ENCODE peak calls at places on chromosomes 12 and 14, in five cellular contexts. W, N, Z, T and L are unnamed samples.

GRCh38 chr14:68506021-68506644 is 286.7 kb downstream of the ZFP36L1 start:
- DNase-seq in W (peak; percentile 28), N (peak; percentile 71), Z (no peak), T (no peak), L (peak; percentile 81)

GRCh38 chr12:132357623-132358186 is 28.3 kb upstream of the GALNT9 start:
- DNase-seq in W (no peak), N (no peak), Z (no peak), T (no peak), L (no peak)

GRCh38 chr14:75335588-75335987 is 57.0 kb downstream of the FOS start:
- DNase-seq in W (no peak), N (no peak), Z (no peak), T (no peak), L (no peak)

GRCh38 chr14:78022059-78022458 is 148.1 kb upstream of the NRXN3 start:
- DNase-seq in W (peak; percentile 36), N (peak; percentile 77), Z (peak; percentile 77), T (peak; percentile 18), L (peak; percentile 75)

GRCh38 chr12:82625523-82625922 is 61.2 kb upstream of the TMTC2 start:
- DNase-seq in W (no peak), N (no peak), Z (no peak), T (no peak), L (no peak)

GRCh38 chr14:31205681-31206535 is 1.7 kb downstream of the HECTD1 start:
- DNase-seq in W (no peak), N (peak; percentile 46), Z (no peak), T (no peak), L (peak; percentile 51)

GRCh38 chr12:31524791-31525495 is 66.0 kb downstream of the DENND5B start:
- DNase-seq in W (no peak), N (peak; percentile 34), Z (no peak), T (no peak), L (peak; percentile 90)

GRCh38 chr12:13358391-13358905 is 161.9 kb downstream of the EMP1 start:
- DNase-seq in W (no peak), N (no peak), Z (no peak), T (no peak), L (no peak)

GRCh38 chr12:131755305-131756113 is 44.6 kb downstream of the SFSWAP start:
- DNase-seq in W (no peak), N (peak; percentile 61), Z (peak; percentile 48), T (no peak), L (peak; percentile 46)

GRCh38 chr12:88310069-88310468 is 168.0 kb downstream of the TMTC3 start:
- DNase-seq in W (peak; percentile 32), N (peak; percentile 28), Z (no peak), T (no peak), L (peak; percentile 91)

GRCh38 chr12:89058393-89058792 is 293.9 kb downstream of the DUSP6 start:
- DNase-seq in W (no peak), N (no peak), Z (no peak), T (no peak), L (no peak)

GRCh38 chr12:3333583-3333982 is 157.4 kb upstream of the PRMT8 start:
- DNase-seq in W (peak; percentile 56), N (peak; percentile 22), Z (peak; percentile 66), T (no peak), L (no peak)
- TF ChIP-seq CTCF in W (no peak), N (peak; percentile 17), Z (peak; percentile 26), T (no peak), L (no peak)

DNA sequence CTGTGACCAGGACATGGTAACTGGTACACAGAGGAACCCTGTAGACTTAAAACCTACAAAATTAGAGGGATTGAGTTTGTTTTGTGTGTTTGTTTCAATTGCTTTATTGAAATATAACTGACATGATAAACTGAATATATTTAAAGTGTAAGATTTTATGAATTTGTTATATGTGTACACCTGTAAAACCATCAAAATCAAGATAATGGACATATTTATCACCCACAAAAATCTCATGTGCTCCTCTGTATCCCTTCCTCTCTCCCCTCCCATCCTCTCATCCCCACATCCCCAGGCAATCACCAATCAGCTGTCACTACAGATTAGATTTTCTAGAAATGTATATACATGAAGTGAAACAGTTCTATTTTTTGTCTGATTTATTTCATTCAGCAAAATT is 565.5 kb downstream of the NOVA1 start:
- DNase-seq in W (no peak), N (no peak), Z (no peak), T (no peak), L (no peak)
- H3K4me3 ChIP-seq in W (no peak overlapping the region), N (no peak overlapping the region), Z (no peak overlapping the region), T (no peak overlapping the region), L (no peak overlapping the region)

GRCh38 chr14:34122650-34123049 is 171.8 kb upstream of the EGLN3 start:
- DNase-seq in W (no peak), N (no peak), Z (no peak), T (no peak), L (no peak)
- TF ChIP-seq CTCF in W (no peak), N (no peak), Z (no peak), T (no peak), L (no peak)

GRCh38 chr12:92341333-92341691 is 195.7 kb upstream of the BTG1 start:
- DNase-seq in W (no peak), N (no peak), Z (no peak), T (no peak), L (peak; percentile 93)
- H3K4me3 ChIP-seq in W (no peak overlapping the region), N (no peak overlapping the region), Z (peak overlapping the region; percentile 54), T (no peak overlapping the region), L (peak overlapping the region; percentile 23)

DNA sequence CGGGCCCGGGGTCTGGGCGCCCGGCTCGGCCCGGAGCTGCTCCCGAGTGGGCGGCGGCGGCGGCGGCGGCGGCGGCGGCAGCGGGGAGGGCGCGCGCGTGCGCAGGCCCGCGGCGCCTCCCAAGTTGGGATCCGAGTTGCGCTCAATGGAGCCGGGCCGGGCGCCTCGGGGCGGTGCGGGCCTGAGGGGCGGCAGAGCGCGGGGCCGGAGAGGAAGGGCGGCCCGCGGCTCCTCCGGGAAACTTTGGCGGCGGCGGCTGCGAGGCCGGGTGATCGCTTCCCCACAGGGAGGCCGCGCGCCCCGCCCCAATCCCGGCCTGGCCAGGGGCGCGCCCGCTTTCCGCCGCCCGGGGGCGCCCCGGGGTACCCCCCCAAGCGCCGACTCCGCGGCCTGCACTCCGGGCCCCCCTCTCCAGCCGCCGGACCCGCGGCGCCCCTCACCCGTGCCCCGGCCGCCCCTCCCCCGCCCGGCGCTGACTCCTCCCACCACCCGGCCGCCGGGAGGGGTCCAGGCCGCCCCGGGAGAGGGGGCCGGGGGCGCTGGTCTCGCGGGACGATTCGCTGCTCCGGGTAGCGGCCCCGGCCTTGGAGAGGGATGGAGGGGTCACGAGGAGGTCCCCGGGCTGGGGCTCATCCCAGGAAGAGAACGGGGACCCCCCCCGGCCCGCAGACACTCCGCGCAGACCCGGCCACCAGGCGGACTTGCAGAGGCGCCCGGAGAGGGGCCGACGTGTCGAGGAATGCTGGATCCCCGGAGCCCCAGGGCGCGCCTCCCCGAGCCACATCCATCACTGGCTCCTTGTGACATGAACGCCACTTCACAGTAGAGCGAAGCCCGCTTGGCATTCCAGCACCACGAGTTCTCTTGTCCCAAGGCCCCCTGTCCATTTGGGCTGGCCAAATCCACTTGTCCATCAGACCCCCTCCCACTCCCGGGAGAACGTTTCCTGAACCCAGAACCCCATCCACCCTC is at the start of gene RILPL1:
- DNase-seq in W (peak; percentile 56), N (peak; percentile 39), Z (peak; percentile 73), T (peak; percentile 29), L (peak; percentile 32)
- TF ChIP-seq CTCF in W (peak; percentile 46), N (no peak), Z (peak; percentile 30), T (no peak), L (peak; percentile 23)

GRCh38 chr12:8709124-8709830 is 11.5 kb downstream of the RIMKLB start:
- DNase-seq in W (no peak), N (no peak), Z (no peak), T (no peak), L (no peak)
- H3K4me3 ChIP-seq in W (peak overlapping the region; percentile 60), N (no peak overlapping the region), Z (no peak overlapping the region), T (no peak overlapping the region), L (no peak overlapping the region)

GRCh38 chr14:103091041-103091882 is 3.3 kb upstream of the EXOC3L4 start:
- DNase-seq in W (peak; percentile 62), N (peak; percentile 56), Z (peak; percentile 81), T (no peak), L (peak; percentile 18)
- TF ChIP-seq CTCF in W (peak; percentile 52), N (peak; percentile 51), Z (peak; percentile 46), T (no peak), L (peak; percentile 17)